ENCODE peak calls at places on chromosomes 7 and 10, in eight cellular contexts. J is neural crest cell; S is IMR-90; P is NCI-H1092; L is SJSA1; Y is T-helper 9 cell; V is effector memory CD8-positive, alpha-beta T cell; Q is mesothelial cell of epicardium. O is an unnamed sample.
A peak's percentile ranks its signal among the peaks of the same experiment; 100 is the strongest.

GRCh38 chr7:47361746-47362215 is 220.1 kb downstream of the TNS3 start:
- DNase-seq in Q (no peak), Y (no peak), J (no peak), L (peak; percentile 96), P (no peak), S (peak; percentile 88), V (no peak), O (peak; percentile 58)

GRCh38 chr7:8284606-8285005 is 22.6 kb upstream of the ICA1 start:
- DNase-seq in P (no peak), S (no peak), Q (no peak), V (no peak), L (no peak), J (no peak), Y (no peak), O (no peak)

GRCh38 chr7:98170944-98171343 is 40.3 kb upstream of the BHLHA15 start:
- DNase-seq in Y (no peak), L (no peak), S (no peak), P (no peak), V (no peak), Q (no peak), J (no peak), O (no peak)

GRCh38 chr10:33810986-33811385 is 476.5 kb upstream of the NRP1 start:
- DNase-seq in J (no peak), S (no peak), Y (no peak), V (no peak), L (no peak), P (no peak), Q (no peak), O (no peak)

GRCh38 chr10:121860810-121861209 is 67.0 kb downstream of the ATE1 start:
- DNase-seq in Y (no peak), J (no peak), V (no peak), P (peak; percentile 23), L (no peak), Q (no peak), S (no peak), O (no peak)

GRCh38 chr10:44863344-44864041 is 47.6 kb upstream of the TMEM72 start:
- DNase-seq in Y (no peak), J (no peak), P (no peak), V (no peak), L (no peak), Q (no peak), S (no peak), O (peak; percentile 48)

GRCh38 chr7:3984456-3984855 is 683.4 kb downstream of the SDK1 start:
- DNase-seq in P (no peak), Q (no peak), Y (no peak), J (no peak), L (no peak), V (no peak), S (no peak), O (no peak)

GRCh38 chr7:120944826-120945562 is 5.6 kb upstream of the ING3 start:
- DNase-seq in L (no peak), S (no peak), Y (no peak), V (no peak), P (no peak), J (no peak), Q (no peak), O (no peak)

GRCh38 chr10:82576093-82576492 is 701.1 kb downstream of the NRG3 start:
- DNase-seq in Y (no peak), P (no peak), J (no peak), V (no peak), L (no peak), S (no peak), Q (no peak), O (no peak)

GRCh38 chr7:98866341-98866740 is 3.5 kb downstream of the TMEM130 start:
- DNase-seq in S (no peak), V (no peak), P (no peak), Q (no peak), L (no peak), J (no peak), Y (no peak), O (no peak)

GRCh38 chr10:50892467-50892866 is 7.0 kb upstream of the A1CF start:
- DNase-seq in J (no peak), Q (no peak), L (no peak), S (no peak), P (no peak), Y (no peak), V (no peak), O (no peak)

GRCh38 chr7:7820409-7820808 is 102.0 kb upstream of the RPA3 start:
- DNase-seq in Q (no peak), P (peak; percentile 13), L (no peak), V (no peak), Y (no peak), J (no peak), S (no peak), O (no peak)

GRCh38 chr10:5583525-5584175 is 58.9 kb downstream of the CALML3 start:
- DNase-seq in P (peak; percentile 96), S (no peak), L (no peak), J (peak; percentile 45), Y (no peak), V (no peak), Q (peak; percentile 65), O (peak; percentile 85)

GRCh38 chr7:73717025-73717807 is 2.3 kb downstream of the STX1A start:
- DNase-seq in S (peak; percentile 26), V (no peak), Q (no peak), J (no peak), Y (no peak), P (no peak), L (no peak), O (no peak)

GRCh38 chr10:56449770-56450169 is 88.7 kb upstream of the ZWINT start:
- DNase-seq in P (no peak), Q (no peak), Y (no peak), J (no peak), L (no peak), S (no peak), V (no peak), O (no peak)

GRCh38 chr7:33449847-33450246 is 320.5 kb downstream of the BBS9 start:
- DNase-seq in Y (no peak), V (no peak), L (no peak), J (no peak), S (no peak), Q (no peak), P (no peak), O (no peak)

GRCh38 chr10:20622522-20623270 is 274.4 kb downstream of the NEBL start:
- DNase-seq in P (no peak), Q (no peak), S (peak; percentile 1), L (peak; percentile 83), V (no peak), J (no peak), Y (no peak), O (no peak)

GRCh38 chr7:155344270-155344617 is 46.6 kb downstream of the INSIG1 start:
- DNase-seq in J (no peak), Y (no peak), Q (no peak), P (no peak), S (no peak), V (no peak), L (no peak), O (no peak)

GRCh38 chr7:18806177-18806576 is 310.6 kb downstream of the HDAC9 start:
- DNase-seq in L (no peak), S (no peak), Y (no peak), J (no peak), P (no peak), Q (no peak), V (no peak), O (no peak)

GRCh38 chr7:108278281-108278680 is 148.1 kb upstream of the LAMB4 start:
- DNase-seq in P (no peak), Q (no peak), Y (no peak), L (no peak), S (no peak), J (no peak), V (no peak), O (no peak)

GRCh38 chr10:69232252-69232651 is 12.1 kb downstream of the HKDC1 start:
- DNase-seq in Y (no peak), Q (no peak), V (no peak), L (peak; percentile 56), S (peak; percentile 85), J (no peak), P (no peak), O (no peak)

GRCh38 chr7:12111461-12112405 is 99.4 kb upstream of the TMEM106B start:
- DNase-seq in Q (no peak), Y (no peak), P (peak; percentile 71), S (no peak), L (no peak), V (no peak), J (no peak), O (no peak)

GRCh38 chr7:129612112-129613015 is 844 bp downstream of the NRF1 start:
- DNase-seq in L (peak; percentile 55), Y (peak; percentile 18), S (peak; percentile 53), J (peak; percentile 19), P (peak; percentile 36), Q (peak; percentile 68), V (peak; percentile 21), O (no peak)

GRCh38 chr7:25995893-25996529 is 156.0 kb upstream of the NFE2L3 start:
- DNase-seq in S (no peak), V (no peak), Q (no peak), J (no peak), L (no peak), Y (no peak), P (no peak), O (no peak)

GRCh38 chr10:29377333-29377961 is 88.6 kb downstream of the LYZL1 start:
- DNase-seq in P (no peak), V (no peak), Q (no peak), Y (no peak), L (peak; percentile 21), J (no peak), S (peak; percentile 42), O (no peak)

GRCh38 chr10:63156236-63156635 is 23.1 kb downstream of the NRBF2 start:
- DNase-seq in V (no peak), P (no peak), Y (no peak), Q (no peak), L (no peak), J (no peak), S (no peak), O (no peak)